ENCODE peak calls at places on chromosomes 13 and 19, in nine cellular contexts. O is ovary, V is pancreas, R is aorta, L is upper lobe of right lung, M is left ventricle myocardium inferior, H is sigmoid colon, K is IMR-90, A is lower lobe of right lung. C is an unnamed sample. For H3K36me3, the result is how much of the 10 kb centered on the place peaks cover.

GRCh38 chr19:31054430-31054829 is 294.8 kb downstream of the TSHZ3 start:
- DNase-seq in O (no peak), V (no peak), R (peak), L (no peak), M (peak), H (no peak), K (peak), A (no peak), C (peak)

GRCh38 chr19:45693168-45693788 is 812 bp downstream of the QPCTL start:
- DNase-seq in O (peak), V (peak), R (peak), L (peak), M (peak), H (peak), K (peak), A (peak), C (peak)

GRCh38 chr13:110444226-110444653 is 117.3 kb downstream of the RAB20 start:
- DNase-seq in O (peak), V (no peak), R (no peak), L (no peak), M (peak), H (peak), K (peak), A (no peak), C (no peak)

GRCh38 chr13:49214917-49215376 is 5.2 kb upstream of the MLNR start:
- DNase-seq in O (no peak), V (no peak), R (peak), L (peak), M (no peak), H (no peak), K (peak), A (peak), C (peak)

GRCh38 chr13:94154362-94154761 is 325.1 kb downstream of the DCT start:
- DNase-seq in O (no peak), V (peak), R (peak), L (no peak), M (no peak), H (no peak), K (peak), A (no peak), C (peak)

GRCh38 chr19:13093407-13094284 is 9.0 kb downstream of the LYL1 start:
- DNase-seq in O (peak), V (peak), R (peak), L (peak), M (peak), H (peak), K (peak), A (peak), C (peak)

GRCh38 chr13:35479223-35479536 is 2.7 kb upstream of the MAB21L1 start:
- DNase-seq in O (no peak), V (no peak), R (no peak), L (no peak), M (no peak), H (no peak), K (no peak), A (no peak), C (no peak)

GRCh38 chr13:78978381-78978998 is 319.5 kb upstream of the OBI1 start:
- DNase-seq in O (no peak), V (peak), R (no peak), L (no peak), M (no peak), H (no peak), K (peak), A (no peak), C (peak)

GRCh38 chr19:32649751-32650150 is 25.2 kb downstream of the ANKRD27 start:
- DNase-seq in O (no peak), V (no peak), R (no peak), L (no peak), M (peak), H (no peak), K (no peak), A (no peak), C (no peak)

GRCh38 chr19:55423225-55423967 is 15.8 kb upstream of the UBE2S start:
- DNase-seq in O (no peak), V (no peak), R (no peak), L (no peak), M (no peak), H (no peak), K (no peak), A (no peak), C (no peak)

GRCh38 chr19:55116232-55117062 is 990 bp downstream of the PPP1R12C start:
- DNase-seq in O (peak), V (peak), R (peak), L (no peak), M (peak), H (peak), K (peak), A (peak), C (peak)

GRCh38 chr19:47779524-47780214 is 1.2 kb downstream of the SELENOW start:
- DNase-seq in O (peak), V (peak), R (peak), L (no peak), M (peak), H (peak), K (no peak), A (no peak), C (peak)

GRCh38 chr13:91331047-91331915 is 16.2 kb upstream of the MIR17HG start:
- DNase-seq in O (no peak), V (no peak), R (no peak), L (no peak), M (no peak), H (no peak), K (no peak), A (no peak), C (no peak)

GRCh38 chr13:74575729-74576125 is 441.5 kb upstream of the KLF12 start:
- DNase-seq in O (peak), V (peak), R (peak), L (peak), M (peak), H (peak), K (peak), A (peak), C (peak)

GRCh38 chr19:28351761-28352160 is 861.2 kb downstream of the UQCRFS1 start:
- DNase-seq in O (no peak), V (no peak), R (no peak), L (no peak), M (no peak), H (no peak), K (no peak), A (no peak), C (no peak)

GRCh38 chr13:43579321-43579720 is 207.5 kb downstream of the ENOX1 start:
- DNase-seq in O (no peak), V (no peak), R (no peak), L (no peak), M (no peak), H (no peak), K (no peak), A (no peak), C (no peak)

GRCh38 chr13:75783906-75784485 is 147.9 kb downstream of the LMO7 start:
- DNase-seq in O (no peak), V (no peak), R (no peak), L (no peak), M (no peak), H (no peak), K (no peak), A (no peak), C (no peak)

GRCh38 chr19:4889034-4889825 is 13.5 kb downstream of the ARRDC5 start:
- DNase-seq in O (no peak), V (no peak), R (no peak), L (no peak), M (no peak), H (no peak), K (peak), A (no peak), C (no peak)

GRCh38 chr13:72383646-72384045 is 343.8 kb downstream of the MZT1 start:
- DNase-seq in O (no peak), V (no peak), R (no peak), L (no peak), M (no peak), H (no peak), K (no peak), A (no peak), C (no peak)

GRCh38 chr19:4571305-4571917 is 11.9 kb upstream of the SEMA6B start:
- DNase-seq in O (no peak), V (no peak), R (no peak), L (no peak), M (no peak), H (no peak), K (no peak), A (no peak), C (no peak)

GRCh38 chr19:29255912-29256311 is 43.0 kb upstream of the UQCRFS1 start:
- DNase-seq in O (no peak), V (no peak), R (no peak), L (no peak), M (no peak), H (no peak), K (no peak), A (no peak), C (no peak)

GRCh38 chr19:46225558-46226004 is 4.0 kb upstream of the IGFL1 start:
- DNase-seq in O (no peak), V (no peak), R (no peak), L (no peak), M (no peak), H (no peak), K (peak), A (no peak), C (no peak)

GRCh38 chr13:38341149-38341692 is 8.4 kb upstream of the UFM1 start:
- DNase-seq in O (no peak), V (no peak), R (no peak), L (no peak), M (no peak), H (no peak), K (no peak), A (no peak), C (no peak)

GRCh38 chr13:80235559-80236296 is 105.2 kb downstream of the SPRY2 start:
- DNase-seq in O (no peak), V (peak), R (no peak), L (no peak), M (no peak), H (no peak), K (no peak), A (no peak), C (no peak)

GRCh38 chr13:90254437-90254836 is 1093.0 kb upstream of the MIR17HG start:
- DNase-seq in O (no peak), V (no peak), R (no peak), L (no peak), M (no peak), H (no peak), K (no peak), A (no peak), C (no peak)

GRCh38 chr13:101289764-101290163 is 126.5 kb downstream of the NALCN start:
- DNase-seq in O (no peak), V (peak), R (no peak), L (no peak), M (no peak), H (no peak), K (peak), A (no peak), C (peak)

GRCh38 chr13:102839462-102839861 is 6.4 kb upstream of the ERCC5 start:
- DNase-seq in O (no peak), V (no peak), R (no peak), L (no peak), M (no peak), H (no peak), K (peak), A (no peak), C (no peak)

GRCh38 chr13:93963266-93964131 is 516.0 kb downstream of the DCT start:
- DNase-seq in O (no peak), V (no peak), R (no peak), L (no peak), M (no peak), H (no peak), K (peak), A (no peak), C (no peak)

GRCh38 chr19:9700229-9700981 is 25.5 kb upstream of the ZNF562 start:
- DNase-seq in O (no peak), V (no peak), R (no peak), L (no peak), M (no peak), H (no peak), K (no peak), A (no peak), C (no peak)

GRCh38 chr19:54114340-54114826 is 1.1 kb downstream of the TFPT start:
- DNase-seq in O (peak), V (peak), R (peak), L (peak), M (no peak), H (no peak), K (peak), A (peak), C (peak)

GRCh38 chr13:50512602-50513527 is 330.6 kb downstream of the DLEU7 start:
- DNase-seq in O (peak), V (no peak), R (peak), L (peak), M (peak), H (peak), K (peak), A (peak), C (peak)

GRCh38 chr19:33769208-33769607 is 27.5 kb upstream of the KCTD15 start:
- DNase-seq in O (no peak), V (no peak), R (no peak), L (no peak), M (no peak), H (no peak), K (no peak), A (no peak), C (no peak)

GRCh38 chr13:26656919-26657318 is 99.4 kb downstream of the WASF3 start:
- DNase-seq in O (no peak), V (no peak), R (no peak), L (no peak), M (no peak), H (no peak), K (peak), A (no peak), C (peak)

GRCh38 chr19:3506384-3507340 is 551 bp downstream of the FZR1 start:
- DNase-seq in O (peak), V (no peak), R (peak), L (peak), M (peak), H (peak), K (no peak), A (peak), C (peak)

GRCh38 chr13:108426893-108427292 is 157.4 kb downstream of the TNFSF13B start:
- DNase-seq in O (no peak), V (no peak), R (no peak), L (no peak), M (no peak), H (no peak), K (no peak), A (no peak), C (no peak)

GRCh38 chr19:4991996-4992698 is 23.2 kb downstream of the KDM4B start:
- DNase-seq in O (no peak), V (no peak), R (no peak), L (no peak), M (no peak), H (no peak), K (no peak), A (no peak), C (no peak)

GRCh38 chr13:49777746-49778614 is 14.5 kb downstream of the KPNA3 start:
- DNase-seq in O (no peak), V (no peak), R (no peak), L (no peak), M (no peak), H (no peak), K (no peak), A (no peak), C (no peak)

GRCh38 chr19:32339988-32340874 is 5.2 kb upstream of the ZNF507 start:
- DNase-seq in O (no peak), V (peak), R (peak), L (peak), M (peak), H (peak), K (peak), A (peak), C (peak)

GRCh38 chr19:48987323-48987722 is 5.8 kb downstream of the GYS1 start:
- DNase-seq in O (no peak), V (no peak), R (no peak), L (no peak), M (no peak), H (no peak), K (no peak), A (no peak), C (no peak)

GRCh38 chr19:48988286-48988685 is 4.8 kb downstream of the GYS1 start:
- DNase-seq in O (no peak), V (no peak), R (no peak), L (no peak), M (no peak), H (no peak), K (no peak), A (no peak), C (no peak)

GRCh38 chr19:48986211-48986610 is 6.9 kb downstream of the GYS1 start:
- DNase-seq in O (no peak), V (no peak), R (no peak), L (no peak), M (no peak), H (no peak), K (no peak), A (no peak), C (no peak)

GRCh38 chr19:48988860-48989259 is 4.2 kb downstream of the GYS1 start:
- DNase-seq in O (no peak), V (no peak), R (no peak), L (no peak), M (no peak), H (no peak), K (no peak), A (no peak), C (no peak)

DNA sequence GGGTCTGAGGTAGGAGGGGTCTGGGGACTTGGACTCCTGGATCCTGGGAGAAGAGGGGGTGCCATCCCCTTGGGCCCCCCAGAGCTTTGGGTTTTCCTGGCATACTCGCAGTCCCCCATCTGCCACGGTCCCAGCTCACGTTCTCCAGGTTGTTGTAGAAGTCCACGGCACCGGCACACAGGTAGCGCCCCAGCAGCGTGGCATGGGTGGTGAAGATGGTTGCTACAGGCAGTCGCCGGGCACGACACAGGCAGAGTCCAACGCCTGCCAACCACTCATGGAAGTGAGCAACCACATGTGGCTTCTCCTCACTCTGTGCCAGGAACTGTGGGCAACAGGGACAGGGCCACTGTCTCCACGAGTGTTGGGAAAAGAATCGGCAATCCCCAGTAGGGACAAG is 7.4 kb downstream of the GYS1 start:
- DNase-seq in O (no peak), V (no peak), R (no peak), L (no peak), M (no peak), H (no peak), K (no peak), A (no peak), C (no peak)
- H3K36me3 ChIP-seq in O (under half), V (under half), R (under half), L (half or more), M (half or more), H (under half), K (half or more), A (half or more), C (under half)

DNA sequence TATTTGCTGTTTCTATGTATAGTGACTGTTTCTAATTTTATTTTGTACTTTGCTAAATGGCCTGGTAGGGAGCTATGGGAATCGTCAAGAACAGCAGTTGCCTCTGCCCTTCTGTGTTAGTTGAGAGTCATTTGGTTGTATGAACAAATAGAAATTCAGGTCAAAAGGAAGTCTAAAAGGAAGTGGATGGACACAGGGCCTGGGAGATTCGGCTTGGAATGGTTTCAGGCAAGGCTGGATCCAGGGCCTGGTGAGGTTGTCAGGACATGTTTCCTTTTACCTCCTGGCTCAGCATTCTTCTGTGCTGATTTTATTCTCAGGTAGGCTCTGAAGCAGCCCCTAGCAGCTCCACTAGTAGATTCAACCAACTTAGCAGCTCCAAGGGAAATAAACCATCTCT is 118.9 kb downstream of the SIPA1L3 start:
- DNase-seq in O (no peak), V (no peak), R (no peak), L (no peak), M (no peak), H (no peak), K (no peak), A (no peak), C (no peak)
- H3K27ac ChIP-seq in O (no peak), V (peak), R (no peak), L (peak), M (no peak), H (no peak), K (no peak), A (no peak), C (no peak)

DNA sequence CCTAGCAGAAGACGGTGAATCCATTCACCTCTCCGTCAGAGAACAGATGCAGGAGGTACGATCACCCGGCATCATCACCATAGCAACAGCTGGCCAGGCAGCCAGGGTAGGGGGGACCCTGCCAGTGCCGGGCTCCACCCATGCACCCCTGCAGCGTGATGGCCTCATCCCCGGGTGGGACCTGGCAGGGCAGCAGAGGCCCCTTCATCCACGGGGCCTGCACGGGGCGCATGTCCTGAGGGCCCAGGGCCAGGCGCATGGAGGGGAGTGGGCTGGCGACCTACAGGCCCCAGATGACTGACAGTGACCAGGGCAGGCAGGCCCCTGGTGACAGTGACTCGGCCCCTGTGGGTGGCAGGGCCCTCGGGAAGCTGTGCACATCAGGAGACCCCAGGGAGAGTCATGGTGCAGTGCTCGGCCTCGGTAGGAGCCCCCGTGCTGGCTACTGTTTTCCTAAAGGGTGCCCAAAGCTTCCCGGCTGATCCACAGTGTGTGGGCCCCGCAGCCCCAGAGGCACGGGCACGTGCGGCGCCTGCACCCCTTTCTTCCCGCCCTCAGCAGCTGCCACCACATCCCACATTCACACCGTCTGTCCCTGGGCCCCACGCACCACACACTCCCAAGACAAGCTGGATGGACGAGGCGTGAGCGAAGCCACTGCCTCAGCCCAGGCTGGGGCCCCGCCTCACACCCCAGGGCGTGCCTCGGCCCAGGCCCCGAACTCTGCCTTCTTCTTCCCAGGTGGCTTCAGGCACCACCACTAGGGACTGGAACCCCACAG is 4.8 kb downstream of the RNF126 start:
- DNase-seq in O (no peak), V (no peak), R (no peak), L (no peak), M (no peak), H (no peak), K (no peak), A (no peak), C (no peak)
- H3K36me3 ChIP-seq in O (under half), V (under half), R (under half), L (under half), M (under half), H (under half), K (under half), A (under half), C (under half)

GRCh38 chr19:7258042-7258839 is 36.0 kb downstream of the INSR start:
- DNase-seq in O (no peak), V (no peak), R (no peak), L (no peak), M (no peak), H (no peak), K (no peak), A (no peak), C (no peak)

GRCh38 chr19:7254590-7254989 is 39.6 kb downstream of the INSR start:
- DNase-seq in O (no peak), V (peak), R (no peak), L (no peak), M (no peak), H (no peak), K (no peak), A (no peak), C (no peak)

GRCh38 chr19:7257148-7258041 is 36.8 kb downstream of the INSR start:
- DNase-seq in O (peak), V (peak), R (no peak), L (peak), M (no peak), H (peak), K (peak), A (no peak), C (peak)

GRCh38 chr19:7255119-7255518 is 39.1 kb downstream of the INSR start:
- DNase-seq in O (no peak), V (peak), R (no peak), L (no peak), M (no peak), H (no peak), K (no peak), A (no peak), C (no peak)

DNA sequence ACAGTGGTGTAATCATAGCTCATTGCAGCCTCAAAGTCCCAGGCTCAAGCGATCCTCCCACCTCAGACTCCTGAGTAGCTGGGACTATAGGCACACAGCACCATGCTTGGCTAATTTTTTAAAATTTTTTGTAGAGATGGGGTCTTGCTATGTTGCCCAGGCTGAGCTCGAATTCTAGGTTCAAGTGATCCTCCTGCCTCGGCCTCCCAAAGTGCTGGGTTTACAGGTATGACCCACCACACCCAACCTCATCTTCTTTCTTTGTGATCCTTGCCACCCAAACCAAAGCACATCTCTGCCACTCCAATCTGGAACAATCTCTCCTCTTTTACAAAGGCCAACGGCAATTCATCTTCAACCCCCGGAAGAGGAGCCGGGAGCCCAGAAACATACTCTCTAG is 38.6 kb downstream of the INSR start:
- DNase-seq in O (no peak), V (no peak), R (no peak), L (no peak), M (no peak), H (no peak), K (no peak), A (no peak), C (no peak)
- H3K27ac ChIP-seq in O (no peak), V (peak), R (no peak), L (no peak), M (no peak), H (no peak), K (no peak), A (no peak), C (no peak)